ENCODE peak calls at places on chromosome 15, in four cellular contexts. E is Peyer's patch, H is adrenal gland, Q is HCT116. N is an unnamed sample.
A peak's percentile ranks its signal among the peaks of the same experiment; 100 is the strongest.

GRCh38 chr15:66256692-66257091 is 3.1 kb upstream of the MEGF11 start:
- DNase-seq in E (no peak), H (no peak), Q (no peak), N (no peak)

GRCh38 chr15:90101969-90102890 is at the start of gene IDH2:
- DNase-seq in E (peak; percentile 89), H (peak; percentile 79), Q (peak; percentile 38), N (peak; percentile 89)

GRCh38 chr15:68983821-68984517 is 30.5 kb upstream of the NOX5 start:
- DNase-seq in E (no peak), H (no peak), Q (no peak), N (peak; percentile 10)

GRCh38 chr15:71753346-71753745 is 57.0 kb upstream of the NR2E3 start:
- DNase-seq in E (no peak), H (no peak), Q (no peak), N (no peak)

GRCh38 chr15:100113351-100114075 is 228.3 kb downstream of the ADAMTS17 start:
- DNase-seq in E (peak; percentile 24), H (no peak), Q (no peak), N (no peak)

GRCh38 chr15:66825139-66825538 is 123.1 kb downstream of the SMAD6 start:
- DNase-seq in E (no peak), H (no peak), Q (no peak), N (no peak)

GRCh38 chr15:42194502-42194901 is 13.6 kb downstream of the VPS39 start:
- DNase-seq in E (no peak), H (peak; percentile 26), Q (no peak), N (peak; percentile 32)

GRCh38 chr15:68192117-68192516 is 13.0 kb downstream of the CALML4 start:
- DNase-seq in E (no peak), H (no peak), Q (no peak), N (no peak)

GRCh38 chr15:70466305-70466704 is 297.1 kb downstream of the UACA start:
- DNase-seq in E (no peak), H (no peak), Q (no peak), N (no peak)

GRCh38 chr15:32029409-32029861 is 880 bp upstream of the CHRNA7 start:
- DNase-seq in E (peak; percentile 69), H (no peak), Q (no peak), N (no peak)

GRCh38 chr15:40190591-40190990 is 29.7 kb downstream of the BUB1B start:
- DNase-seq in E (no peak), H (no peak), Q (no peak), N (no peak)

GRCh38 chr15:38843736-38844590 is 279.3 kb upstream of the RASGRP1 start:
- DNase-seq in E (no peak), H (no peak), Q (no peak), N (no peak)

GRCh38 chr15:50440932-50441331 is 16.7 kb downstream of the USP8 start:
- DNase-seq in E (no peak), H (no peak), Q (no peak), N (no peak)

GRCh38 chr15:90862964-90863721 is 5.2 kb upstream of the FURIN start:
- DNase-seq in E (no peak), H (no peak), Q (no peak), N (no peak)

GRCh38 chr15:27475395-27475794 is 504.4 kb downstream of the GABRG3 start:
- DNase-seq in E (no peak), H (no peak), Q (no peak), N (no peak)

GRCh38 chr15:67067161-67067853 is 1.9 kb downstream of the SMAD3 start:
- DNase-seq in E (peak; percentile 58), H (no peak), Q (no peak), N (no peak)

GRCh38 chr15:100692259-100692658 is 89.9 kb downstream of the ASB7 start:
- DNase-seq in E (no peak), H (no peak), Q (no peak), N (no peak)

GRCh38 chr15:74733269-74733668 is 7.9 kb upstream of the CYP1A1 start:
- DNase-seq in E (no peak), H (no peak), Q (no peak), N (no peak)

GRCh38 chr15:81092559-81092902 is 41.5 kb upstream of the CFAP161 start:
- DNase-seq in E (no peak), H (peak; percentile 72), Q (no peak), N (no peak)

GRCh38 chr15:92709064-92709463 is 53.5 kb upstream of the FAM174B start:
- DNase-seq in E (no peak), H (no peak), Q (no peak), N (no peak)

GRCh38 chr15:67917037-67917436 is 77.2 kb upstream of the RNU6-1 start:
- DNase-seq in E (no peak), H (peak; percentile 13), Q (no peak), N (no peak)

GRCh38 chr15:100229181-100230163 is 112.3 kb downstream of the ADAMTS17 start:
- DNase-seq in E (no peak), H (no peak), Q (no peak), N (no peak)

GRCh38 chr15:33852570-33852969 is 115.7 kb upstream of the CHRM5 start:
- DNase-seq in E (no peak), H (no peak), Q (no peak), N (peak; percentile 44)

GRCh38 chr15:65312400-65312916 is 8.0 kb downstream of the RNU5B-1 start:
- DNase-seq in E (no peak), H (peak; percentile 86), Q (no peak), N (no peak)

GRCh38 chr15:86044981-86045380 is 34.7 kb upstream of the AGBL1 start:
- DNase-seq in E (no peak), H (no peak), Q (no peak), N (no peak)

GRCh38 chr15:47795864-47796263 is 78.6 kb downstream of the SEMA6D start:
- DNase-seq in E (no peak), H (no peak), Q (no peak), N (no peak)

GRCh38 chr15:90221251-90221900 is 12.4 kb downstream of the CIB1 start:
- DNase-seq in E (peak; percentile 82), H (peak; percentile 84), Q (no peak), N (peak; percentile 74)

GRCh38 chr15:74630284-74631086 is 14.8 kb downstream of the CLK3 start:
- DNase-seq in E (no peak), H (no peak), Q (no peak), N (no peak)

DNA sequence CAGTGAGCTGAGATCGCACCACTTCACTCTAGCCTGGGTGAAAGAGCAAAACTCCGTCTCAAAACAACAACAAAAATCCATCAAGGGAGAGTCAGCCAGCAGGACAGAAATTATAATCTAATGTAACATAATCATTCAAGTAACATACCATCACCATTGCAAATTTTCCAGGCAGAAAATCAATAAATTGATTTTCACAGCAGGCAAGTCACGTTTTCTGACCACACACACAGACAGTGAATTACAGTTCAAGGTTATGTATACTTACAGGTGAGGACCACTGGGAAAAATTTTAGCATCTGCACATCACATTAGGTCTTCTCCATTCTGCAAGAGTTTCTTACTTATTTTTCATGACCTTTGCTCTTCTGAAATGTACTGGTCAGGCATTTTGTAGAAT is 29.9 kb upstream of the NPAP1 start:
- DNase-seq in E (no peak), H (no peak), Q (no peak), N (no peak)
- H3K9me3 ChIP-seq in E (peaks cover 3% of the 10 kb centered on the region), H (no peaks in the 10 kb centered on the region), Q (peaks cover 24% of the 10 kb centered on the region), N (no peaks in the 10 kb centered on the region)

GRCh38 chr15:59053482-59053881 is 51.5 kb upstream of the CCNB2 start:
- DNase-seq in E (no peak), H (no peak), Q (no peak), N (no peak)
- H3K36me3 ChIP-seq in E (no peaks in the 10 kb centered on the region), H (peaks cover 22% of the 10 kb centered on the region), Q (peaks cover 16% of the 10 kb centered on the region), N (no peaks in the 10 kb centered on the region)

GRCh38 chr15:87118424-87118823 is 1038.8 kb downstream of the AGBL1 start:
- DNase-seq in E (no peak), H (no peak), Q (no peak), N (no peak)

GRCh38 chr15:87115795-87116194 is 1036.1 kb downstream of the AGBL1 start:
- DNase-seq in E (no peak), H (no peak), Q (no peak), N (no peak)

GRCh38 chr15:87121357-87121756 is 1041.7 kb downstream of the AGBL1 start:
- DNase-seq in E (no peak), H (no peak), Q (no peak), N (no peak)

GRCh38 chr15:87123676-87124382 is 1044.2 kb downstream of the AGBL1 start:
- DNase-seq in E (no peak), H (no peak), Q (no peak), N (no peak)

GRCh38 chr15:87120555-87120954 is 1040.9 kb downstream of the AGBL1 start:
- DNase-seq in E (no peak), H (no peak), Q (no peak), N (no peak)
- H3K9me3 ChIP-seq in E (no peaks in the 10 kb centered on the region), H (no peaks in the 10 kb centered on the region), Q (no peaks in the 10 kb centered on the region), N (no peaks in the 10 kb centered on the region)

GRCh38 chr15:63283126-63283525 is 5.7 kb downstream of the APH1B start:
- DNase-seq in E (no peak), H (peak; percentile 19), Q (no peak), N (no peak)
- H3K36me3 ChIP-seq in E (no peaks in the 10 kb centered on the region), H (peaks cover 12% of the 10 kb centered on the region), Q (no peaks in the 10 kb centered on the region), N (no peaks in the 10 kb centered on the region)